ENCODE peak calls at places on chromosomes 7 and 10, in five cellular contexts. D is IMR-90, F is cardiac muscle cell, E is psoas muscle, C is upper lobe of right lung. S is an unnamed sample.

GRCh38 chr10:107611101-107611500 is 446.6 kb upstream of the SORCS1 start:
- DNase-seq in E (no peak), F (no peak), D (no peak), C (no peak), S (no peak)

GRCh38 chr7:13946181-13946580 is 43.3 kb downstream of the ETV1 start:
- DNase-seq in F (no peak), E (no peak), D (peak; percentile 65), C (no peak), S (peak; percentile 87)

GRCh38 chr7:127857464-127857841 is 173.8 kb downstream of the LRRC4 start:
- DNase-seq in E (no peak), F (no peak), C (no peak), D (no peak), S (no peak)

GRCh38 chr7:1662767-1663166 is 7.3 kb upstream of the ELFN1 start:
- DNase-seq in E (no peak), D (no peak), F (no peak), C (peak; percentile 40), S (no peak)

GRCh38 chr7:380226-380550 is 90.2 kb downstream of the FOXL3 start:
- DNase-seq in E (no peak), F (peak; percentile 35), D (no peak), C (no peak), S (no peak)

GRCh38 chr7:116542618-116543017 is 17.8 kb downstream of the CAV1 start:
- DNase-seq in E (no peak), D (peak; percentile 94), C (no peak), F (no peak), S (peak; percentile 52)

GRCh38 chr10:81179324-81179723 is 641.6 kb downstream of the SH2D4B start:
- DNase-seq in E (no peak), C (no peak), D (no peak), F (no peak), S (no peak)

GRCh38 chr10:114403545-114404161 is 649 bp downstream of the AFAP1L2 start:
- DNase-seq in E (peak; percentile 29), F (peak; percentile 39), C (no peak), D (no peak), S (no peak)

GRCh38 chr7:76222839-76223238 is 21.1 kb downstream of the SRRM3 start:
- DNase-seq in C (no peak), F (no peak), D (no peak), E (no peak), S (no peak)

GRCh38 chr7:89770156-89770555 is 384.1 kb upstream of the STEAP1 start:
- DNase-seq in F (no peak), C (no peak), E (no peak), D (no peak), S (no peak)

GRCh38 chr7:26608402-26608801 is 256.0 kb downstream of the SKAP2 start:
- DNase-seq in C (no peak), F (no peak), E (no peak), D (no peak), S (no peak)

GRCh38 chr10:6778992-6779701 is 199.1 kb upstream of the PRKCQ start:
- DNase-seq in E (peak; percentile 27), F (no peak), D (peak; percentile 99), C (no peak), S (peak; percentile 95)

GRCh38 chr7:116211006-116211912 is 920 bp downstream of the TES start:
- DNase-seq in F (peak; percentile 55), D (peak; percentile 91), E (peak; percentile 58), C (peak; percentile 89), S (peak; percentile 91)

GRCh38 chr7:105866124-105866801 is 10.1 kb downstream of the ATXN7L1 start:
- DNase-seq in F (no peak), C (no peak), E (no peak), D (no peak), S (no peak)

GRCh38 chr7:46744957-46745699 is 824.1 kb upstream of the IGFBP3 start:
- DNase-seq in D (no peak), E (no peak), F (no peak), C (no peak), S (no peak)

GRCh38 chr10:134205-134742 is 981 bp upstream of the ZMYND11 start:
- DNase-seq in C (peak; percentile 69), F (peak; percentile 43), D (peak; percentile 6), E (no peak), S (peak; percentile 9)

GRCh38 chr7:99070361-99070760 is 73.5 kb downstream of the SMURF1 start:
- DNase-seq in F (no peak), E (no peak), C (no peak), D (no peak), S (no peak)

GRCh38 chr10:78277734-78278404 is 244.2 kb downstream of the RPS24 start:
- DNase-seq in E (peak; percentile 85), C (no peak), F (no peak), D (peak; percentile 75), S (peak; percentile 30)

GRCh38 chr7:104272767-104273384 is 55.5 kb upstream of the LHFPL3 start:
- DNase-seq in F (peak; percentile 36), E (no peak), D (peak; percentile 57), C (no peak), S (peak; percentile 49)

GRCh38 chr10:33706746-33707145 is 372.3 kb upstream of the NRP1 start:
- DNase-seq in D (peak; percentile 28), C (no peak), F (no peak), E (no peak), S (no peak)

GRCh38 chr10:14712991-14713422 is 61.7 kb downstream of the FAM107B start:
- DNase-seq in C (no peak), E (no peak), F (no peak), D (peak; percentile 72), S (peak; percentile 26)

GRCh38 chr10:131149111-131149510 is 162.4 kb downstream of the TCERG1L start:
- DNase-seq in C (no peak), D (no peak), F (no peak), E (no peak), S (no peak)

GRCh38 chr7:17651926-17652385 is 288.3 kb downstream of the SNX13 start:
- DNase-seq in F (no peak), D (peak; percentile 90), E (no peak), C (no peak), S (peak; percentile 88)

GRCh38 chr7:4216016-4216415 is 466.1 kb upstream of the FOXK1 start:
- DNase-seq in E (no peak), D (no peak), F (no peak), C (no peak), S (no peak)

GRCh38 chr10:107739951-107740350 is 575.4 kb upstream of the SORCS1 start:
- DNase-seq in E (no peak), D (no peak), C (no peak), F (no peak), S (no peak)

GRCh38 chr7:50838675-50839377 is 56.1 kb upstream of the GRB10 start:
- DNase-seq in C (no peak), F (no peak), E (peak; percentile 67), D (peak; percentile 79), S (peak; percentile 91)

GRCh38 chr10:132975976-132976682 is 33.8 kb upstream of the CFAP46 start:
- DNase-seq in F (no peak), E (no peak), C (peak; percentile 57), D (no peak), S (no peak)

GRCh38 chr10:98610855-98611254 is 164.1 kb upstream of the HPS1 start:
- DNase-seq in E (no peak), C (no peak), F (peak; percentile 30), D (no peak), S (no peak)

GRCh38 chr7:35802102-35802466 is 1.2 kb downstream of the SEPTIN7 start:
- DNase-seq in C (no peak), E (no peak), F (no peak), D (no peak), S (no peak)

GRCh38 chr7:35801392-35802101 is 690 bp downstream of the SEPTIN7 start:
- DNase-seq in C (peak; percentile 90), F (peak; percentile 78), D (peak; percentile 65), E (peak; percentile 75), S (peak; percentile 68)

GRCh38 chr7:35802649-35803048 is 1.8 kb downstream of the SEPTIN7 start:
- DNase-seq in E (no peak), D (peak; percentile 15), C (no peak), F (peak; percentile 25), S (no peak)

GRCh38 chr7:35799846-35800717 is 775 bp upstream of the SEPTIN7 start:
- DNase-seq in E (peak; percentile 88), D (peak; percentile 82), F (peak; percentile 92), C (peak; percentile 94), S (peak; percentile 93)

DNA sequence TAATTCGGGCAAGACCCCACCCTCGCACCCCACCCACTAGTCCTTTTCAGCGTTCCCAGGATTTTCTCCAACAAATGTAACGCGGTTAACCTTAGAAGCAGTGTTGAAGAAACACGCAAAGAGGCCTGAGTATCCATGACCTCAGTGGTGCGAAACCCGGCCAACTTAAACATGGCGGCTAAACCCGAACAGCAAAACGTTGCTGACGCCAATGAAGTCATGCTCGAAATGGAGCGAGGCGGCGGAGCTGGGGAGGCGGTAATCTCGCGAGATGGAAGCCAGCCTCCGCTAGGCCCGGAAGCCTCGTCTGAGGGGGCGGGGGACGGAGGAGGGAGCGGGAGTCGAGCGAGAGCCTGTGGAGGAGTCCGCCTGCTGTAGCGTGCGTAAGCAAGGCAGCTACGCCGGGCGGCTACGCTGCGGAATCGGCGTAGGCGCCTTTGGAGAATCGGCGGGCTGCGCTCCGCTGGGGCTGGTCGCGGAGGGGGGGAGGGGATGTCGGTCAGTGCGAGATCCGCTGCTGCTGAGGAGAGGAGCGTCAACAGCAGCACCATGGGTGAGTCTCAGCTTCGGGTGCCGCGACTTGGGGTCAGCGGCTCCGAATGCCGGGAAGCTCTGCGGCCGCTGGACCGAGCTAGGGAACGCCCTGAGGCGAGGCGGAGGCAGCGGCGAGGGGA is at the start of gene SEPTIN7:
- DNase-seq in D (peak; percentile 99), E (peak; percentile 99), F (peak; percentile 99), C (peak; percentile 100), S (peak; percentile 99)
- TF ChIP-seq CTCF in D (no peak), E (no peak), F (no peak), C (no peak), S (no peak)

GRCh38 chr7:80105706-80106408 is 28.8 kb upstream of the GNAI1 start:
- DNase-seq in C (no peak), E (no peak), D (no peak), F (no peak), S (no peak)
- H3K4me3 ChIP-seq in C (no peak overlapping the region), E (no peak overlapping the region), D (no peak overlapping the region), F (no peak overlapping the region), S (no peak overlapping the region)

GRCh38 chr7:134327896-134328295 is 11.2 kb upstream of the SLC35B4 start:
- DNase-seq in D (peak; percentile 56), E (no peak), C (no peak), F (peak; percentile 60), S (peak; percentile 47)
- TF ChIP-seq CTCF in D (peak; percentile 56), E (peak; percentile 17), C (peak; percentile 35), F (peak; percentile 56), S (peak; percentile 63)

DNA sequence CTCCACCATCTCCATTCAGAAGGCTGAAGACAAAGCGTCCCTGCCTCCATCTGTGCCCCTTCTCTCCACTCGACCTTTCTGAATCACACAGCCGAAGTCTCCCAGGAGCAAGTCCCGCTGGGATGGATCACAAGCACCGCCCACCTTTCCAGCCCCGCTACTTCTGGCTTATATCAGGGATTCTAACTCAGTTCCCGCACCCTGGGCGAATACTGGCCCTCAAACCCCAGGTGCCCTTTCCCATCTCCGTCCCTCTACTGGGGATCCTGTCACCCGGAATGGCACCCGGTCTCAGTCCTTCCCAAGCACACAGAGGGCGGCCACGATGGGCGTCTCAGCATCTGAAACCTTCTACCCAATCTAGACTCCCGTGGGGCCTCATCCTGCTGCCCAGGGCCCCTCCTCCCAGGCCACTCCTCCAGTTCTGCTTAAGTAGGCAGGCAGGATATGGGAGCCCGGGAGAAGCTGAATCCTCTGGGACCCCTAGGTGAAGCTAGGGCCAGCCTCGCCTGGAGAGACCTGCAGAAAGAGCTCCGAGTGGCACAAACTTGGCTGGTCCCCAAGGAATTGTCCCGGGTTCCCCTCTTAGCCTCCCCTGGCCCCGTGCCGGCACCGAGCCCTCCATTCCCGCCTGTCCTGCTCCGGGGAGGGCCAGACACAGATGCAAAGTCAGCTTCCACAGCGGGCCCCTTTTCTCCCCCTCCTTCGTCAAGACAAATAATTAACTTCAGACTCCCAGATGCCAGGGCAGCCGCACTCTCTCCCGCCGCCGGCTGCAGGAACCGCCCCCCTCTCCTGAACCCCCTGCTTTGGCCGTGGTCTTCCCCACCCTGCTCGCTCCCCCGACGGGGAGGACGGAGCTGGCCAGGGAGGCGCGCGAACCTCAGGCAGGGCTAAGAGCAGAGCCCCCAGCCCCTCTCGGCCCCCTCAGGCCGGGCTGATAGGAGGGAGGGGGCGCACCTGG is 622 bp downstream of the KCP start:
- DNase-seq in C (peak; percentile 61), D (peak; percentile 23), E (no peak), F (no peak), S (peak; percentile 24)
- H3K4me3 ChIP-seq in C (no peak overlapping the region), D (peak overlapping the region; percentile 9), E (peak overlapping the region; percentile 32), F (no peak overlapping the region), S (peak overlapping the region; percentile 22)